ENCODE peak calls at places on chromosomes 7 and 10, in eight cellular contexts. E is MM.1S; W is activated gamma-delta T cell treated with anti-CD3 and anti-CD28 coated beads, Interleukin-2, amount 50 U/mL, for 16 hours; U is fibroblast of pulmonary artery; R is fibroblast of lung; A is OCI-LY7; O is AG08395; P is activated CD4-positive, alpha-beta T cell treated with anti-CD3 and anti-CD28 coated beads for 24 hours. Y is an unnamed sample.

GRCh38 chr10:819816-820215 is 111.7 kb downstream of the LARP4B start:
- DNase-seq in U (no peak), A (no peak), R (no peak), W (no peak), P (no peak), E (no peak), O (no peak), Y (no peak)

GRCh38 chr10:95517536-95518454 is 43.4 kb downstream of the SORBS1 start:
- DNase-seq in E (no peak), R (peak; percentile 97), P (no peak), U (peak; percentile 75), A (no peak), W (no peak), O (peak; percentile 10), Y (no peak)

GRCh38 chr7:49623943-49624342 is 149.5 kb upstream of the VWC2 start:
- DNase-seq in U (no peak), A (no peak), P (no peak), O (no peak), E (no peak), W (no peak), R (no peak), Y (no peak)

GRCh38 chr10:95759233-95759826 is 3.4 kb downstream of the ENTPD1 start:
- DNase-seq in A (no peak), U (no peak), E (no peak), P (no peak), O (no peak), W (no peak), R (no peak), Y (no peak)

GRCh38 chr7:40551685-40552576 is 417.1 kb downstream of the SUGCT start:
- DNase-seq in U (peak; percentile 91), E (peak; percentile 74), O (peak; percentile 61), W (no peak), P (no peak), A (no peak), R (peak; percentile 86), Y (no peak)

GRCh38 chr7:44967571-44968446 is 11.0 kb downstream of the MYO1G start:
- DNase-seq in A (no peak), P (no peak), O (no peak), E (no peak), W (no peak), R (no peak), U (peak; percentile 46), Y (no peak)

GRCh38 chr10:132631348-132631735 is 93.8 kb downstream of the INPP5A start:
- DNase-seq in W (no peak), U (peak; percentile 64), R (peak; percentile 30), O (peak; percentile 58), P (no peak), A (no peak), E (no peak), Y (no peak)

GRCh38 chr10:76071638-76072317 is 640.4 kb downstream of the LRMDA start:
- DNase-seq in U (no peak), O (peak; percentile 19), P (no peak), W (no peak), R (peak; percentile 32), A (no peak), E (no peak), Y (no peak)

GRCh38 chr10:100560248-100560647 is 24.5 kb downstream of the HIF1AN start:
- DNase-seq in R (no peak), A (no peak), O (no peak), U (no peak), E (no peak), P (no peak), W (no peak), Y (no peak)

GRCh38 chr7:109354552-109354951 is 784.9 kb downstream of the DNAJB9 start:
- DNase-seq in R (no peak), P (no peak), O (no peak), E (no peak), U (no peak), W (no peak), A (no peak), Y (no peak)

GRCh38 chr10:35579726-35580420 is 25.3 kb upstream of the GJD4 start:
- DNase-seq in U (no peak), R (no peak), W (no peak), P (no peak), A (no peak), E (no peak), O (no peak), Y (no peak)

GRCh38 chr7:1548438-1548831 is 7.6 kb downstream of the TMEM184A start:
- DNase-seq in E (peak; percentile 37), P (no peak), R (no peak), W (no peak), A (no peak), O (no peak), U (no peak), Y (no peak)

GRCh38 chr7:94391716-94392390 is 2.8 kb upstream of the COL1A2 start:
- DNase-seq in W (no peak), R (peak; percentile 93), P (no peak), U (peak; percentile 83), O (peak; percentile 69), A (no peak), E (peak; percentile 28), Y (no peak)

GRCh38 chr10:97974526-97975525 is 55.6 kb downstream of the CRTAC1 start:
- DNase-seq in A (no peak), R (no peak), P (no peak), U (no peak), E (no peak), O (no peak), W (no peak), Y (no peak)